ENCODE peak calls at places on chromosome 4, in six cellular contexts. One of them, this sample, is unnamed.

GRCh38 chr4:123478859-123479345 is 82.3 kb downstream of the SPRY1 start:
- DNase-seq in M059J: peak
- DNase-seq in amygdala: no peak
- DNase-seq in iris pigment epithelial cell: peak
- DNase-seq in GM23248: no peak
- DNase-seq in Calu3: peak
- DNase-seq in this sample: no peak

GRCh38 chr4:107035711-107036601 is at the start of gene DKK2:
- DNase-seq in amygdala: no peak
- DNase-seq in Calu3: no peak
- DNase-seq in GM23248: peak
- DNase-seq in iris pigment epithelial cell: peak
- DNase-seq in M059J: peak
- DNase-seq in this sample: no peak

GRCh38 chr4:27001398-27002164 is 140.9 kb downstream of the STIM2 start:
- DNase-seq in amygdala: no peak
- DNase-seq in GM23248: no peak
- DNase-seq in Calu3: no peak
- DNase-seq in iris pigment epithelial cell: no peak
- DNase-seq in M059J: no peak
- DNase-seq in this sample: no peak

GRCh38 chr4:15065516-15065915 is 63.2 kb downstream of the CPEB2 start:
- DNase-seq in GM23248: no peak
- DNase-seq in iris pigment epithelial cell: no peak
- DNase-seq in M059J: no peak
- DNase-seq in amygdala: no peak
- DNase-seq in Calu3: no peak
- DNase-seq in this sample: no peak

GRCh38 chr4:113901994-113902787 is 77.3 kb downstream of the ARSJ start:
- DNase-seq in amygdala: no peak
- DNase-seq in Calu3: peak
- DNase-seq in M059J: no peak
- DNase-seq in iris pigment epithelial cell: no peak
- DNase-seq in GM23248: no peak
- DNase-seq in this sample: no peak

GRCh38 chr4:187304131-187304530 is 580.5 kb upstream of the FAT1 start:
- DNase-seq in M059J: no peak
- DNase-seq in Calu3: no peak
- DNase-seq in iris pigment epithelial cell: no peak
- DNase-seq in amygdala: no peak
- DNase-seq in GM23248: no peak
- DNase-seq in this sample: no peak

GRCh38 chr4:174122705-174123104 is 160.8 kb downstream of the FBXO8 start:
- DNase-seq in amygdala: no peak
- DNase-seq in iris pigment epithelial cell: peak
- DNase-seq in Calu3: no peak
- DNase-seq in GM23248: peak
- DNase-seq in M059J: no peak
- DNase-seq in this sample: no peak

GRCh38 chr4:77040856-77041576 is 34.8 kb downstream of the CCNI start:
- DNase-seq in Calu3: no peak
- DNase-seq in GM23248: peak
- DNase-seq in amygdala: no peak
- DNase-seq in M059J: no peak
- DNase-seq in iris pigment epithelial cell: peak
- DNase-seq in this sample: no peak

GRCh38 chr4:139528377-139529005 is 27.5 kb downstream of the SETD7 start:
- DNase-seq in Calu3: no peak
- DNase-seq in amygdala: no peak
- DNase-seq in M059J: peak
- DNase-seq in iris pigment epithelial cell: peak
- DNase-seq in GM23248: peak
- DNase-seq in this sample: no peak

GRCh38 chr4:100288811-100289529 is 98.7 kb upstream of the DDIT4L start:
- DNase-seq in iris pigment epithelial cell: peak
- DNase-seq in M059J: no peak
- DNase-seq in amygdala: no peak
- DNase-seq in GM23248: peak
- DNase-seq in Calu3: no peak
- DNase-seq in this sample: no peak

GRCh38 chr4:141587897-141588296 is 48.5 kb upstream of the IL15 start:
- DNase-seq in M059J: peak
- DNase-seq in iris pigment epithelial cell: peak
- DNase-seq in GM23248: peak
- DNase-seq in Calu3: no peak
- DNase-seq in amygdala: no peak
- DNase-seq in this sample: no peak

GRCh38 chr4:124851741-124852140 is 139.2 kb upstream of the ANKRD50 start:
- DNase-seq in M059J: no peak
- DNase-seq in iris pigment epithelial cell: no peak
- DNase-seq in Calu3: no peak
- DNase-seq in amygdala: no peak
- DNase-seq in GM23248: no peak
- DNase-seq in this sample: no peak

GRCh38 chr4:153809916-153810810 is 21.3 kb upstream of the SFRP2 start:
- DNase-seq in M059J: peak
- DNase-seq in iris pigment epithelial cell: no peak
- DNase-seq in amygdala: no peak
- DNase-seq in Calu3: no peak
- DNase-seq in GM23248: no peak
- DNase-seq in this sample: no peak

GRCh38 chr4:25993564-25994185 is 79.7 kb downstream of the SMIM20 start:
- DNase-seq in M059J: peak
- DNase-seq in iris pigment epithelial cell: no peak
- DNase-seq in amygdala: peak
- DNase-seq in Calu3: peak
- DNase-seq in GM23248: peak
- DNase-seq in this sample: no peak

This sample was measured in amniotic stem cell.